ENCODE peak calls at places on chromosomes 2 and 18, in seven cellular contexts. G is neuronal stem cell; P is stomach; W is SJSA1; U is psoas muscle; Y is gastrocnemius medialis; X is CD4-positive, CD25-positive, alpha-beta regulatory T cell. V is an unnamed sample.

GRCh38 chr18:9475643-9476580 is 599 bp downstream of the RALBP1 start:
- DNase-seq in Y (no peak), G (no peak), X (peak; percentile 7), P (no peak), W (peak; percentile 27), U (no peak), V (no peak)

GRCh38 chr18:28771849-28772248 is 594.9 kb upstream of the CDH2 start:
- DNase-seq in Y (no peak), W (no peak), G (no peak), U (no peak), P (no peak), X (no peak), V (no peak)

GRCh38 chr2:111702119-111702808 is 181.7 kb downstream of the ANAPC1 start:
- DNase-seq in G (peak; percentile 38), W (peak; percentile 37), X (peak; percentile 36), P (peak; percentile 43), U (peak; percentile 69), Y (peak; percentile 38), V (peak; percentile 51)

GRCh38 chr2:161873689-161874088 is 200.3 kb downstream of the DPP4 start:
- DNase-seq in Y (no peak), P (no peak), U (no peak), G (peak; percentile 8), W (no peak), X (no peak), V (no peak)

GRCh38 chr2:101282980-101283379 is 25.5 kb downstream of the RNF149 start:
- DNase-seq in G (no peak), X (no peak), U (no peak), Y (no peak), P (no peak), W (no peak), V (no peak)

GRCh38 chr2:65681503-65681902 is 249.1 kb upstream of the SPRED2 start:
- DNase-seq in U (no peak), X (no peak), Y (no peak), P (no peak), W (no peak), G (no peak), V (no peak)

GRCh38 chr2:14420851-14421250 is 211.7 kb upstream of the LRATD1 start:
- DNase-seq in G (no peak), P (no peak), X (no peak), U (no peak), W (no peak), Y (no peak), V (no peak)

GRCh38 chr2:168635065-168635577 is 167.3 kb upstream of the NOSTRIN start:
- DNase-seq in U (peak; percentile 54), X (no peak), G (no peak), P (peak; percentile 45), W (no peak), Y (peak; percentile 42), V (peak; percentile 77)

GRCh38 chr2:200110380-200110779 is 155.0 kb downstream of the MAIP1 start:
- DNase-seq in G (no peak), Y (no peak), P (no peak), X (no peak), W (no peak), U (no peak), V (no peak)

GRCh38 chr2:234840336-234840735 is 111.5 kb upstream of the SH3BP4 start:
- DNase-seq in U (no peak), G (peak; percentile 17), W (peak; percentile 98), X (no peak), P (no peak), Y (no peak), V (no peak)

GRCh38 chr18:70956554-70956953 is 667.7 kb downstream of the SOCS6 start:
- DNase-seq in Y (no peak), X (no peak), W (no peak), P (no peak), G (no peak), U (no peak), V (no peak)

DNA sequence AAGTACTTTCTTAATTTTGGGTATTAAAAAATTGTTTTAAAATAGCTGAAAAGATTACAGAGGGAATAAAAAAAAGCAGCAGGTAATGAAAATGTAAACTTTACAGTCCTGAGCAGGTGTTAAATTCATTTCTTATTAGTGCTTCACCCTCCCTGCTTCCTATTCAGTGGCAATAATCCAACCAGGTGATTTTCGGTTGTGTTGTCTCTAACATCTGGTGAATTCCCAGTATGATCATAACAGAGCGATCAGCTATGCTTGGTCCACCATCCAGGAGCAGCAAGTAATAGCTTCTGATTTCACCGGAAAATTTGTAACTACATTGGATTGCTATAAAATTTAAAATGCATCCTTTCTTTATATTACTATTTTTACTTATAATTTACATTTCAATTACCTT is 673.1 kb downstream of the SOCS6 start:
- DNase-seq in G (no peak), Y (no peak), U (no peak), X (no peak), W (no peak), P (no peak), V (no peak)
- H3K9me3 ChIP-seq in G (no peaks in the 10 kb centered on the region), Y (no peaks in the 10 kb centered on the region), U (no peaks in the 10 kb centered on the region), X (no peaks in the 10 kb centered on the region), W (no peaks in the 10 kb centered on the region), P (no peaks in the 10 kb centered on the region), V (no peaks in the 10 kb centered on the region)

DNA sequence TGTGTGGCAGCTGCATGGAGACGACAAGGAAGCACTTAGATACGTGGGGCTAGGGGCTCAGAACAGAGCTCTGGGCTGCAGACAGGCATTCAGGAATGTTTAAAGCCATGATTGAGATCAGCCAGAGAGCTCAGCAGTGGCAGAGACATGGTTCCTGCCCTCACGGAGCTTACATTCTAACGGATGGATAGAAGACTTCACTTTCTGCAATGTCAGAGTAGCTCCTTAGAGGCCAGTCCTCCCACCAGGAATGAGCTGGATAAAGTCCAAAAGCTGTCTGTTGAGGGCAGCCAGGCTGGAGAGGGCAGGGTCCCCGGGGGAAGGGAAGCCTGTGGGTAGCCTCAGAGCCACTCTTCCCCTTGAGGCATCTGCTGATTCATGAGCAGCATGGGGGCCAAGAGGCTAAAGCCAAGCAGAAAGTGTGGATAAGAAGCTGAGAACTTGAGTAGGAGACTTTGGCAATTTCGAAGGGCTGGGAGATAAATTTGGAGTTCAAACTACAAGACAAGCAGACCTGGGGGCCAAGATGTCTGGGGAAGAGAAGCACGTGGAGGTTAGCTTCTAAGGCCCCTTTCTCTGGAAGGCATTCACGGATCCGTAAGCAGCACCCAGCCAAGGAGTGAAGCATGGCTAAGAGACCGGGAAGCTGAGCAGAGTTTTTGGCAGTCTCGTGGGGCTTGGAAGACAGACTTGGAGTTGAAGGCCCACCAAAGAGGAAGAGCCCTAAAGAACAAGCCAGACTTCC is 9.7 kb upstream of the CIB4 start:
- DNase-seq in U (no peak), G (no peak), P (peak; percentile 11), X (no peak), W (no peak), Y (no peak), V (no peak)
- H3K27me3 ChIP-seq in U (no peaks in the 10 kb centered on the region), G (no peaks in the 10 kb centered on the region), P (no peaks in the 10 kb centered on the region), X (no peaks in the 10 kb centered on the region), W (peaks cover 25% of the 10 kb centered on the region), Y (peaks cover 2% of the 10 kb centered on the region), V (no peaks in the 10 kb centered on the region)

DNA sequence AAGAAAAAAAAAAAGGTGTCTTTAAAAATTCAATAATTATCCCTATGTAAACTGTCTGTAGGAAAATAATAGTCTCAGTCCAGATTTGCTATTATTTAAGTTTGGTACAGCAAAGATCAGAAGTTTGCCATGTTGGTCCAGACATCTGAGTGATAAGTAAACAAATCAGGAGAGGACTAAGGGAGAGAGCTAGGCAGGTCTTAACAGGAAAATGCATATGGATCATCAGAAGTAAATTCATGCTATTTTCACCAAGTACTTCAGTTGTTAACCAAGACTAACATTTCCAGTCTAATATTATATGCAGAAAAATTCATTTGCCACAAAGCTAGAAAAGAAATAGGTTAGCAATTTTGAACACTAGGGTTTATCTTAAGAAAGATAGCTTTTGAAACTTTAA is 95.0 kb upstream of the STK17B start:
- DNase-seq in U (no peak), P (no peak), G (no peak), X (no peak), W (no peak), Y (no peak), V (no peak)
- H3K4me1 ChIP-seq in U (no peaks in the 10 kb centered on the region), P (no peaks in the 10 kb centered on the region), G (no peaks in the 10 kb centered on the region), X (peaks cover 56% of the 10 kb centered on the region), W (peaks cover 45% of the 10 kb centered on the region), Y (peaks cover 3% of the 10 kb centered on the region), V (no peaks in the 10 kb centered on the region)

DNA sequence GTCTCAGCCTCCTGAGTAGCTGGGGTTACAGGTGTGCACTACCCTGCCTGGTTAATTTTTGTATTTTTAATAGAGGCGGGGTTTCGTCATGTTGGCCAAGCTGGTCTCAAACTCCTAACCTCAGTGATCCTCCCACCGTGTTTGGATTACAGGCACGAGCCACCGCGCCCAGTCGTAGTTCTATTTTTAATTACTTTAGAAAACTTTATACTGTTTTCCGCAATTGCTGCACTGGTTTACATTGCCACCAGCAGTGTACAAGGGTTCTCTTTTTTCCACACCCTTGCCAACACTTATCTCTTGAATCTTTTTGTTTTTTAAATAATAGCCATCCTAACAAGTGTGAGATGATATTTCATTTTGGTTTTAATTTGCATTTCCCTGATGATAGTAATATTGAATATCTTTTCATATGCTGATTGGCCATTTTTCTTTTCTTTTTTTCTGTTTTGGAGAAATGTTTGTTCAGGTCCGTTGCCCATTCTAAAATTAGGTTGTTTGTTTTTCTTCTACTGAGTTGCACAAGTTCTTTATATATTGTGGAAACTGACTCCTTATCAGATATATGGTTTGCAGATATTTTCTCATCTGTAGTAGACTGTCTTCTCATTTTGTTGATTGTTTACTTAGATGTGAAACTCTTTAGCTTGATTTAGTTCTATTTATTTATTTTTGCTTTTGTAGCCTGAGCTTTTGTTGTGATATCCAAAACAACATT is 16.9 kb downstream of the ALMS1 start:
- DNase-seq in X (no peak), G (no peak), U (no peak), W (no peak), Y (no peak), P (no peak), V (no peak)
- H3K9me3 ChIP-seq in X (peaks cover 26% of the 10 kb centered on the region), G (peaks cover 5% of the 10 kb centered on the region), U (peaks cover 22% of the 10 kb centered on the region), W (peaks cover 13% of the 10 kb centered on the region), Y (peaks cover 9% of the 10 kb centered on the region), P (peaks cover 20% of the 10 kb centered on the region), V (peaks cover 4% of the 10 kb centered on the region)

DNA sequence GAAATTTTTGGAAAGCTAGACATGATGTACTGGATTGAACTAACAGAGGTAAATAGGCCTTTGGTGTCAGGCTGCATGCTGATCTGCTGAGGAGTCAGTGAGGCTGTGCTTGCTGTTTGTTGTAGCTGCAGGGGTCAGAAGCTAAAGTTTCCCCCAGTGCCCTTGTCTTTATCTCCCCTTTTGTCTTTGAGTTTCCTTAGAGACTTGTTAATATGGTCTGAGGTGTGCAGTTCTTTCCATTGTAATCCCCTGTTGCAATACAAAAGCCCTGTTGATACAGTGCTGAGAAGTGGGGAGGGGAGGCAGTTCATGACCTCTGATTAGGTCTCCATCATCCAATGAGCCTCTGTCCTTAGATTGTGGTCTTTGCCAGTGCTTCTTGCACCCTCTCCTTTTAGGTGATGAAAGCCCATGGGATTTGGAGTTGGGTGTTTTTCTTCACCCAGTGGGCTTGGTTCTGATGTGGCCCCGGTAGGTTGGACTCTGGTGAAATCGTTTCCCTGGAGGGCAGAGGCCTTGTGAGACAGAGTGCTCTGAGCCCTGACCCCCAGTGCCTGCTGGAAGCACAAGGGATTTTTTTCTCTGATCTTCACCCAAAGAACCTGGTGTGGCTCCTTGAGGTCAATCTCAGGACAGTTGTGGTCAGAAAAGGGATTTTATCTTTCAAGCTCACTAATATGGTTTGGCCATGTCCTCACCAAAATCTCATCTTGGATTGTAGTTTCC is 163.1 kb downstream of the TMEM18 start:
- DNase-seq in U (no peak), G (no peak), Y (no peak), X (no peak), P (no peak), W (no peak), V (no peak)
- H3K27me3 ChIP-seq in U (no peaks in the 10 kb centered on the region), G (peaks cover 5% of the 10 kb centered on the region), Y (no peaks in the 10 kb centered on the region), X (peaks cover 1% of the 10 kb centered on the region), P (no peaks in the 10 kb centered on the region), W (no peaks in the 10 kb centered on the region), V (no peaks in the 10 kb centered on the region)

GRCh38 chr18:69951182-69951581 is 3.5 kb upstream of the CD226 start:
- DNase-seq in U (no peak), X (no peak), W (no peak), G (no peak), P (no peak), Y (no peak), V (no peak)
- H3K4me1 ChIP-seq in U (no peaks in the 10 kb centered on the region), X (peaks cover 37% of the 10 kb centered on the region), W (no peaks in the 10 kb centered on the region), G (no peaks in the 10 kb centered on the region), P (no peaks in the 10 kb centered on the region), Y (no peaks in the 10 kb centered on the region), V (peaks cover 9% of the 10 kb centered on the region)

GRCh38 chr18:55910328-55910727 is 322.3 kb upstream of the TCF4 start:
- DNase-seq in W (no peak), X (no peak), Y (no peak), G (no peak), P (no peak), U (no peak), V (no peak)
- H3K9me3 ChIP-seq in W (no peaks in the 10 kb centered on the region), X (no peaks in the 10 kb centered on the region), Y (no peaks in the 10 kb centered on the region), G (no peaks in the 10 kb centered on the region), P (no peaks in the 10 kb centered on the region), U (no peaks in the 10 kb centered on the region), V (no peaks in the 10 kb centered on the region)

V was measured in lung.